ENCODE peak calls at places on chromosomes 11 and 22, in ten cellular contexts. C, O, Y, F, H, R, I, T, Q and J are unnamed samples.

GRCh38 chr11:120040136-120040840 is 97.6 kb downstream of the TRIM29 start:
- DNase-seq in Q (no peak), R (no peak), I (no peak), H (no peak), C (no peak), T (peak; percentile 19), F (no peak), Y (no peak), O (no peak), J (no peak)

GRCh38 chr11:12604557-12605105 is 69.6 kb upstream of the TEAD1 start:
- DNase-seq in Y (no peak), H (no peak), C (peak; percentile 53), T (no peak), R (peak; percentile 17), Q (no peak), I (no peak), O (no peak), F (no peak), J (no peak)

GRCh38 chr11:129814244-129814992 is 1.2 kb upstream of the TMEM45B start:
- DNase-seq in I (no peak), F (no peak), Y (no peak), C (no peak), O (no peak), H (no peak), T (peak; percentile 75), R (no peak), Q (no peak), J (no peak)

GRCh38 chr11:59610289-59610688 is 5.3 kb downstream of the OSBP start:
- DNase-seq in Q (no peak), Y (no peak), C (no peak), H (no peak), R (no peak), T (no peak), O (no peak), F (no peak), I (no peak), J (no peak)

GRCh38 chr11:79046365-79046764 is 394.5 kb downstream of the TENM4 start:
- DNase-seq in R (no peak), H (no peak), F (no peak), T (no peak), C (no peak), Q (no peak), O (no peak), I (no peak), Y (no peak), J (no peak)

GRCh38 chr11:120142072-120142423 is 4.1 kb upstream of the TRIM29 start:
- DNase-seq in H (no peak), F (no peak), Q (no peak), R (no peak), O (no peak), Y (no peak), I (no peak), T (peak; percentile 42), C (no peak), J (peak; percentile 6)

GRCh38 chr11:121460941-121461514 is 8.3 kb upstream of the SORL1-AS1 start:
- DNase-seq in T (no peak), R (no peak), C (no peak), F (no peak), Y (no peak), Q (peak; percentile 62), I (no peak), H (no peak), O (no peak), J (no peak)

GRCh38 chr11:61955031-61955415 is 4.9 kb downstream of the BEST1 start:
- DNase-seq in H (peak; percentile 71), F (peak; percentile 93), I (peak; percentile 72), Y (peak; percentile 70), T (peak; percentile 43), C (peak; percentile 92), Q (peak; percentile 81), R (peak; percentile 53), O (peak; percentile 65), J (no peak)

GRCh38 chr22:38442967-38443674 is 11.9 kb downstream of the KCNJ4 start:
- DNase-seq in R (no peak), Y (peak; percentile 67), O (no peak), F (no peak), Q (no peak), H (no peak), C (no peak), I (no peak), T (no peak), J (no peak)

GRCh38 chr11:102345923-102346322 is 1.1 kb upstream of the BIRC2 start:
- DNase-seq in C (peak; percentile 34), Y (no peak), R (peak; percentile 80), T (no peak), H (no peak), O (peak; percentile 19), F (peak; percentile 41), Q (peak; percentile 43), I (no peak), J (no peak)

GRCh38 chr11:126601136-126601535 is 245.7 kb downstream of the ST3GAL4 start:
- DNase-seq in R (no peak), C (no peak), T (no peak), I (no peak), H (no peak), O (no peak), Y (no peak), Q (no peak), F (no peak), J (no peak)
- TF ChIP-seq CTCF in R (no peak), C (no peak), T (no peak), I (no peak), H (no peak), O (no peak), Y (no peak), Q (no peak), F (no peak), J (no peak)

DNA sequence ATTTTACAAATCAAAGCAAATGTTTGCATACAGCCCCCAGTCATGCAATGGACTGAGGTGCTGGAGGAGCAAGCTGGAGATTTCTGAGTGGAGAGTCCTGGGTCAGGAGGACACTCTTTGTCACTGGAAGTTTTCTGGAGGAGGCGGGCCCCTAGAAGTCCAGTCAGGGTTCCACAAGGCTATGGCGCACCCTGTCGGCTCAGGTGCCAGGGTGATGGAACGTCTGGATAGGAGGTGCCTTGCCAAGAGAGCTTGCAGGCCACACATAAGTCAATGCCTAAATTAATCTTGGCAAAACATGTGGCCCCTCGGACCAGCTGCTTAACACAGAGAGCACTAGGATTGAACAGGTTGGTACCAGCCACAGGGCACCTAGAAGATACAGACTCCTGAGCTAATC is 174.7 kb upstream of the CADM1 start:
- DNase-seq in Q (no peak), H (peak; percentile 35), R (no peak), Y (no peak), I (no peak), C (no peak), F (no peak), O (no peak), T (no peak), J (no peak)
- TF ChIP-seq CTCF in Q (no peak), H (peak; percentile 12), R (no peak), Y (peak; percentile 47), I (no peak), C (no peak), F (no peak), O (no peak), T (no peak), J (no peak)

GRCh38 chr11:43278302-43278956 is 33.4 kb upstream of the API5 start:
- DNase-seq in H (no peak), Y (no peak), I (no peak), R (peak; percentile 19), F (peak; percentile 52), Q (peak; percentile 28), T (no peak), C (peak; percentile 37), O (peak; percentile 50), J (no peak)
- TF ChIP-seq CTCF in H (peak; percentile 14), Y (peak; percentile 57), I (peak; percentile 44), R (peak; percentile 36), F (peak; percentile 45), Q (peak; percentile 14), T (no peak), C (peak; percentile 37), O (peak; percentile 44), J (peak; percentile 23)

DNA sequence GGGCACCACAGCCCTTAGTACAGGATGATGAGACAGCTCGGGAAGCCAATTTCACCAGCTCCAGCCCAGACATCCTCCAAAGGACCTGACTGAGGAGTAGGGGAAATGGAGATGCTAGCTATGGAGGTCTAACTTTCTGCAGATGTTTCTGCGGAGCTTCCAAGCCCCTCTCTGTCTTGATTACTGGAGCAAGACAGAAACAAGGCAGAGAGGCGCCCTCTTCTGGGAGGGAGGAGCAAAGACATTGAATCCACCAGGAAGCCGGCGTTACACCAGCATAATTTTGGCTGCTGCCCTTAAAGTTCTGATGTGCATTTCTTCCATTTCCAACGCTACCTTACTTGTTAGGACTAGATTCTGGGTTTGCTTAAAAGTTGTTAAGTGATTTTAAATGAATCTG is 107.3 kb upstream of the HSD17B12 start:
- DNase-seq in T (no peak), H (no peak), F (peak; percentile 29), Y (no peak), R (no peak), C (peak; percentile 19), Q (peak; percentile 45), O (no peak), I (no peak), J (peak; percentile 39)
- TF ChIP-seq CTCF in T (no peak), H (peak; percentile 34), F (peak; percentile 52), Y (peak; percentile 62), R (peak; percentile 31), C (peak; percentile 73), Q (peak; percentile 31), O (peak; percentile 30), I (peak; percentile 62), J (peak; percentile 66)

DNA sequence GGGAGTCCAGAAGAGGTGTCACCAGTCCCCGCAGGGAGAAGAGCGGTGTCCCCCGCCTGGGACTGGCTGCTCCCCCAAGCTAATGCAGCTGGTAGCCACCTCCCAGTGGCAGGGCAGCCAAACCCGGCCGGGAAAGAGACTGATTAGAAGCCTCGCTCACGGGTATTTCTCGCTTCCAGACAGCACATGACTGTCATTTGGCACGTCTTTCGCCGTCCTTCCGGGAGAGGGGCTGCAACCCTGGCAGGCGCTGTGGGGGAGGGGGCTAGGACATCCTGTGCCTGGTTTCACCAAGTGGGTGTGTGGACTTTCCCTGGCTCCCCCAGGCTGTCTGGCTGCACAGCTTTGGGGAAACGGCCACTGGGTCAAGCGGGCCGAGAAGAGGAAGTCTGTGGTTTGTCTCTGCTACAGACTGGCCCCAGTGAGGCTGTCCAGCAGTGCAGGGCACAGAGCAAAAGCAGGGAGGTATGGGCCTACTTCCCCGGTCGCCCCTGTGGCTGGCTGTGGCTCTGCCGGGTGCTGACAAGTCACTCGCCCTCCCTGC is 3.8 kb downstream of the CD81 start:
- DNase-seq in Y (peak; percentile 80), Q (no peak), C (peak; percentile 75), I (no peak), F (peak; percentile 63), R (no peak), O (no peak), H (peak; percentile 77), T (no peak), J (peak; percentile 59)
- TF ChIP-seq CTCF in Y (no peak), Q (no peak), C (no peak), I (no peak), F (no peak), R (no peak), O (no peak), H (no peak), T (no peak), J (no peak)

GRCh38 chr22:42308887-42309468 is 38.5 kb upstream of the TCF20 start:
- DNase-seq in I (no peak), C (no peak), H (no peak), Q (no peak), T (no peak), F (no peak), R (no peak), O (no peak), Y (no peak), J (no peak)
- TF ChIP-seq CTCF in I (no peak), C (no peak), H (no peak), Q (no peak), T (no peak), F (no peak), R (no peak), O (no peak), Y (no peak), J (no peak)

GRCh38 chr11:93234602-93235207 is 36.9 kb upstream of the SLC36A4 start:
- DNase-seq in Y (peak; percentile 64), O (peak; percentile 67), C (peak; percentile 85), F (peak; percentile 85), I (peak; percentile 52), H (peak; percentile 66), T (peak; percentile 72), R (peak; percentile 62), Q (peak; percentile 80), J (peak; percentile 69)
- TF ChIP-seq CTCF in Y (peak; percentile 96), O (peak; percentile 83), C (peak; percentile 95), F (peak; percentile 99), I (peak; percentile 98), H (peak; percentile 92), T (peak; percentile 66), R (peak; percentile 95), Q (peak; percentile 91), J (peak; percentile 98)